ENCODE peak calls at places on chromosomes 13 and 19, in eight cellular contexts. I, B, A, T, Y, S, W and Q are unnamed samples.

GRCh38 chr13:29039212-29039611 is 219.1 kb downstream of the MTUS2 start:
- DNase-seq in A (no peak), I (no peak), T (no peak), W (no peak), S (no peak), Y (no peak), B (no peak), Q (no peak)

GRCh38 chr19:51034704-51035103 is at the start of gene KLK12:
- DNase-seq in S (no peak), B (no peak), I (no peak), Y (no peak), A (no peak), W (no peak), T (peak; percentile 37), Q (no peak)

GRCh38 chr13:103694033-103694432 is 627.8 kb upstream of the SLC10A2 start:
- DNase-seq in B (no peak), Y (peak; percentile 16), W (no peak), I (no peak), S (no peak), T (no peak), A (no peak), Q (no peak)

GRCh38 chr19:5974721-5975387 is 3.1 kb downstream of the RANBP3 start:
- DNase-seq in A (no peak), T (no peak), B (no peak), S (no peak), Y (no peak), W (no peak), I (no peak), Q (no peak)

GRCh38 chr13:50731400-50731799 is 112.1 kb downstream of the DLEU7 start:
- DNase-seq in A (peak; percentile 58), T (no peak), S (no peak), Y (no peak), I (no peak), W (no peak), B (no peak), Q (peak; percentile 58)

GRCh38 chr13:51006067-51006800 is 96.6 kb downstream of the RNASEH2B start:
- DNase-seq in B (peak; percentile 63), Y (no peak), S (no peak), I (no peak), A (no peak), T (no peak), W (no peak), Q (no peak)

GRCh38 chr13:41811588-41812021 is 149.3 kb downstream of the VWA8 start:
- DNase-seq in A (no peak), S (no peak), B (no peak), I (no peak), Y (no peak), W (no peak), T (no peak), Q (no peak)

GRCh38 chr13:37621811-37622361 is 23.3 kb upstream of the POSTN start:
- DNase-seq in Y (no peak), W (peak; percentile 33), A (no peak), T (peak; percentile 55), I (no peak), S (no peak), B (peak; percentile 15), Q (no peak)

GRCh38 chr13:106617561-106617960 is 49.6 kb upstream of the ARGLU1 start:
- DNase-seq in W (no peak), T (no peak), B (no peak), S (no peak), Y (no peak), I (no peak), A (no peak), Q (no peak)

GRCh38 chr13:37945651-37946575 is 76.3 kb upstream of the TRPC4 start:
- DNase-seq in I (no peak), S (no peak), T (no peak), B (no peak), Y (no peak), A (no peak), W (no peak), Q (no peak)

GRCh38 chr19:2475702-2476450 is at the start of gene GADD45B:
- DNase-seq in A (peak; percentile 98), T (peak; percentile 99), W (peak; percentile 97), B (peak; percentile 98), Y (peak; percentile 97), I (peak; percentile 98), S (peak; percentile 99), Q (peak; percentile 99)

GRCh38 chr19:33703438-33703750 is 81.6 kb downstream of the CHST8 start:
- DNase-seq in I (no peak), A (no peak), S (peak; percentile 5), B (no peak), T (peak; percentile 46), Y (no peak), W (no peak), Q (no peak)

GRCh38 chr19:1977116-1977515 is 36.1 kb downstream of the CSNK1G2 start:
- DNase-seq in B (no peak), S (no peak), Y (no peak), T (no peak), I (no peak), A (no peak), W (no peak), Q (no peak)

GRCh38 chr19:21328402-21328801 is 808 bp downstream of the ZNF708 start:
- DNase-seq in W (no peak), I (no peak), Y (peak; percentile 49), A (no peak), B (no peak), S (peak; percentile 26), T (no peak), Q (peak; percentile 16)

GRCh38 chr13:46516624-46517318 is 36.2 kb upstream of the LRCH1 start:
- DNase-seq in A (peak; percentile 35), T (no peak), Y (no peak), I (no peak), B (no peak), W (no peak), S (no peak), Q (no peak)

GRCh38 chr13:96090240-96091101 is 564 bp downstream of the HS6ST3 start:
- DNase-seq in S (peak; percentile 81), T (peak; percentile 75), B (no peak), W (no peak), A (no peak), I (no peak), Y (peak; percentile 57), Q (no peak)

GRCh38 chr19:23699521-23699860 is 12.5 kb upstream of the ZNF675 start:
- DNase-seq in W (no peak), S (peak; percentile 37), Y (no peak), I (no peak), T (no peak), A (no peak), B (no peak), Q (no peak)

GRCh38 chr13:45048890-45049407 is 59.6 kb downstream of the GPALPP1 start:
- DNase-seq in T (no peak), W (no peak), Y (no peak), I (no peak), B (no peak), A (no peak), S (no peak), Q (no peak)

GRCh38 chr19:12703056-12703455 is 6.6 kb upstream of the FBXW9 start:
- DNase-seq in A (no peak), Y (peak; percentile 44), I (no peak), S (peak; percentile 90), T (no peak), B (no peak), W (no peak), Q (peak; percentile 63)

GRCh38 chr19:28886708-28887107 is 326.2 kb downstream of the UQCRFS1 start:
- DNase-seq in Y (no peak), S (no peak), A (no peak), I (no peak), T (no peak), B (no peak), W (no peak), Q (no peak)
- H3K4me3 ChIP-seq in Y (no peak overlapping the region), S (no peak overlapping the region), A (no peak overlapping the region), I (no peak overlapping the region), T (no peak overlapping the region), B (no peak overlapping the region), W (no peak overlapping the region), Q (no peak overlapping the region)

GRCh38 chr19:41297628-41298326 is 12.2 kb upstream of the CCDC97 start:
- DNase-seq in S (no peak), B (no peak), A (no peak), Y (no peak), T (peak; percentile 62), I (no peak), W (no peak), Q (no peak)
- H3K4me1 ChIP-seq in S (no peaks in the 10 kb centered on the region), B (peaks cover 22% of the 10 kb centered on the region), A (peaks cover 16% of the 10 kb centered on the region), Y (peaks cover 58% of the 10 kb centered on the region), T (no peaks in the 10 kb centered on the region), I (peaks cover 68% of the 10 kb centered on the region), W (no peaks in the 10 kb centered on the region), Q (no peaks in the 10 kb centered on the region)

GRCh38 chr19:40684280-40684679 is 6.2 kb downstream of the NUMBL start:
- DNase-seq in S (no peak), B (no peak), A (no peak), I (no peak), T (no peak), Y (no peak), W (no peak), Q (no peak)
- H3K36me3 ChIP-seq in S (peaks cover 25% of the 10 kb centered on the region), B (no peaks in the 10 kb centered on the region), A (peaks cover 66% of the 10 kb centered on the region), I (no peaks in the 10 kb centered on the region), T (peaks cover 2% of the 10 kb centered on the region), Y (peaks cover 4% of the 10 kb centered on the region), W (peaks cover 69% of the 10 kb centered on the region), Q (peaks cover 34% of the 10 kb centered on the region)

GRCh38 chr19:48613852-48614435 is 932 bp downstream of the FAM83E start:
- DNase-seq in S (no peak), T (no peak), W (no peak), I (no peak), A (no peak), B (no peak), Y (peak; percentile 49), Q (no peak)

GRCh38 chr19:48614436-48615144 is at the start of gene FAM83E:
- DNase-seq in S (no peak), W (no peak), B (no peak), T (peak; percentile 77), I (no peak), A (no peak), Y (no peak), Q (peak; percentile 72)

GRCh38 chr19:48616041-48616436 is 1.2 kb upstream of the FAM83E start:
- DNase-seq in W (no peak), I (no peak), T (peak; percentile 75), B (no peak), A (no peak), Y (no peak), S (no peak), Q (no peak)

GRCh38 chr19:48616491-48617056 is 1.7 kb upstream of the FAM83E start:
- DNase-seq in I (no peak), T (no peak), B (no peak), W (no peak), S (no peak), Y (no peak), A (no peak), Q (no peak)

DNA sequence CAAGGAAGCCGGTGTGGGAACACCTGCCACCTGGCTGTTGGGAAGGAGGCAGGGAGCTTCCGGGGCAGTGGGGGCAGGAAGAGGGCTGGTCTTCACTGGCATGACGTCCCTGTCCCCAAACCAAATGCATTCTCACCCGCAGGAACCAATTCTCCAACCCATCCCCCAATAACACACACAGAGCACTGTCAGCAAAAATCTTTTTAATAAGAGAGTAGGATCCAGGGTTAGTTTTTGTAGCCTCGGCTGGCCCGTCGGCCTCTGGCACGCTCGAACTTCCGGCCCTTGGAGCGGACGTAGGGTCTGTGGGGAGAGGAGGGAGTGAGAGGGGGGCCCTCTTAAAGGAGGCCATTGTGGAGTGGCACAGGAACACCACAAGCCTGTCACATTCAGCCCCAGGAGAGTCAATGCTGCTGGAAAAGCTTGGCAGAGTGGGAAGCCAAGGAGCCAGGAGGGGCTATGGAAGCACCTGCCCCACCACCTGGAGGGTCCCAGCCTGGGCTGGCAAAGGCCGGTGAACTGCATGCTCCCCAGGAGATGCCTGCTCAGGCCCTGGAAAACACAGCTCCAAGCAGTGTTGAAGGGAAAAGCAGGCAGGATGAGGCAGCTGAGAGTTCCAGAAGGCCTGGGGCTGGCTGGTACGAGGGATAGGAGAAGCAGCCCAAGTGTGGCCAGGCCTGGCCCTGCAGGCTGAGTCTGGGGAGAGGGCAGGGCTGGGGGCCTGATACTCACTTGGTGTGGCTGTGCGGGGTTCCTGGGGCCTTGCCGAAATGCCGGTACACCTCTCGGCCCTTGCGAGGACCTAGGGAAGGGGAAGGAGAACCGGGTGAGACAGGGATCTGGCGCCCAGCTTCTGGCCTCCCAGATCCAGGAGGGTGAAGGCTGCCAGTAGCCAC is 517 bp upstream of the FAM83E start:
- DNase-seq in S (no peak), A (no peak), Y (no peak), I (no peak), W (no peak), T (no peak), B (no peak), Q (peak; percentile 26)
- H3K4me3 ChIP-seq in S (no peak overlapping the region), A (no peak overlapping the region), Y (no peak overlapping the region), I (no peak overlapping the region), W (no peak overlapping the region), T (no peak overlapping the region), B (no peak overlapping the region), Q (no peak overlapping the region)